ENCODE peak calls at places on chromosomes 13 and 19, in ten cellular contexts. Z is cardiac muscle cell, N is IMR-90, J is heart right ventricle, E is Caco-2, C is adipocyte, G is mesendoderm, O is BE2C, A is PC-3, R is left ventricle myocardium inferior. Q is an unnamed sample. For H3K4me1 and H3K36me3, the result is how much of the 10 kb centered on the place peaks cover.

GRCh38 chr19:40862333-40862732 is 12.1 kb upstream of the CYP2A6 start:
- DNase-seq in Z (no peak), N (no peak), J (no peak), E (no peak), C (peak), G (no peak), O (no peak), A (no peak), R (no peak), Q (no peak)

GRCh38 chr13:100588350-100589177 is at the start of gene GGACT:
- DNase-seq in Z (peak), N (peak), J (peak), E (peak), C (peak), G (peak), O (peak), A (peak), R (peak), Q (peak)

GRCh38 chr13:60745343-60745742 is 348.3 kb downstream of the TDRD3 start:
- DNase-seq in Z (no peak), N (no peak), J (no peak), E (no peak), C (no peak), G (peak), O (no peak), A (no peak), R (no peak), Q (peak)

GRCh38 chr19:17125052-17125727 is 49.6 kb downstream of the MYO9B start:
- DNase-seq in Z (peak), N (peak), J (no peak), E (no peak), C (peak), G (no peak), O (no peak), A (no peak), R (no peak), Q (no peak)

GRCh38 chr13:19088416-19088815 is 93.2 kb downstream of the TUBA3C start:
- DNase-seq in Z (no peak), N (no peak), J (no peak), E (no peak), C (no peak), G (no peak), O (no peak), A (no peak), R (no peak), Q (no peak)

GRCh38 chr13:99981115-99982020 is at the start of gene ZIC2:
- DNase-seq in Z (peak), N (no peak), J (no peak), E (peak), C (peak), G (peak), O (peak), A (peak), R (no peak), Q (peak)

GRCh38 chr13:72004975-72005374 is 138.0 kb upstream of the DACH1 start:
- DNase-seq in Z (peak), N (no peak), J (no peak), E (no peak), C (peak), G (no peak), O (no peak), A (peak), R (no peak), Q (no peak)

GRCh38 chr13:32135655-32136054 is 104.1 kb downstream of the FRY start:
- DNase-seq in Z (no peak), N (peak), J (no peak), E (no peak), C (peak), G (no peak), O (no peak), A (peak), R (no peak), Q (no peak)

GRCh38 chr13:105814902-105815250 is 720.6 kb downstream of the EFNB2 start:
- DNase-seq in Z (no peak), N (no peak), J (no peak), E (no peak), C (no peak), G (peak), O (no peak), A (no peak), R (no peak), Q (no peak)

GRCh38 chr13:39577833-39578232 is 25.2 kb downstream of the LHFPL6 start:
- DNase-seq in Z (no peak), N (no peak), J (no peak), E (no peak), C (no peak), G (no peak), O (peak), A (no peak), R (no peak), Q (no peak)

DNA sequence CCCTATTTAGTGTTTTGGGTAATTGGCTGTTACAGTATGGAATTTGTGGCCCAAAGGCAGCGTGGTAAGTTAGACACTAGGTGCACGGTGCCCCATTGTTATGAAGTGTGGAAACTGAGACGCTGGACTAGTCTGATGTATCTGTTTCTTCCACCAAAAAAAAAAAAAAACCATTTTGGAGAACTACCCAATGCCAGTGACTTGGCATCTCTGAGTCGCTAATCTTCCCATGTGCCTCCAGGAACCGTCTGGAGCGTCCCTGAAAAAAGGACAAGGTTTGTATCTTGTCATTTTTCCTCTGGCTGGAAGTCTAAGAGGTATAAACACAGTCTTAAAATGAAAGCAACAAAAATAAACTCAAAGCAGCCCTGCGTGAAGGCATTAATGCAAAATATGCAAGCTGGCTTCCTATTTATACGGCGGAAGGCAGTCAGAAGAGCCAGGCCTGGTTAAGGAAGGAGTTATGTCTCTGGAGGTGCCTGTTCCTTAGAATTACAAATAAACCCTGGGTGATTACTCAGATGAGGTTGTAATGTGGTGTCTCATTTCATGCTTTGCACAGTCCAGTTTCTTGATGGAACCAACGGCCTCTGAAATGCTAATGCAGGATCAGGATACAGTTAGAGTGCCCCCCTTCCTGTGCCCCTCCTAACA is 20.2 kb downstream of the ACTN4 start:
- DNase-seq in Z (no peak), N (peak), J (no peak), E (no peak), C (peak), G (no peak), O (no peak), A (peak), R (no peak), Q (no peak)
- H3K4me1 ChIP-seq in Z (half or more), N (half or more), J (half or more), E (half or more), C (under half), G (half or more), O (under half), A (half or more), R (half or more), Q (under half)

GRCh38 chr13:97515643-97516042 is 81.7 kb downstream of the RAP2A start:
- DNase-seq in Z (no peak), N (no peak), J (no peak), E (no peak), C (no peak), G (no peak), O (no peak), A (no peak), R (no peak), Q (no peak)

GRCh38 chr13:97512732-97513131 is 78.8 kb downstream of the RAP2A start:
- DNase-seq in Z (no peak), N (no peak), J (no peak), E (no peak), C (no peak), G (peak), O (peak), A (no peak), R (no peak), Q (no peak)
- H3K4me3 ChIP-seq in Z (no peak), N (no peak), J (no peak), E (no peak), C (no peak), G (no peak), O (no peak), A (no peak), R (no peak), Q (no peak)

GRCh38 chr19:5711713-5712161 is 8.2 kb downstream of the LONP1 start:
- DNase-seq in Z (no peak), N (no peak), J (no peak), E (no peak), C (no peak), G (no peak), O (no peak), A (no peak), R (no peak), Q (no peak)
- H3K36me3 ChIP-seq in Z (under half), N (half or more), J (half or more), E (under half), C (half or more), G (under half), O (half or more), A (half or more), R (half or more), Q (half or more)

DNA sequence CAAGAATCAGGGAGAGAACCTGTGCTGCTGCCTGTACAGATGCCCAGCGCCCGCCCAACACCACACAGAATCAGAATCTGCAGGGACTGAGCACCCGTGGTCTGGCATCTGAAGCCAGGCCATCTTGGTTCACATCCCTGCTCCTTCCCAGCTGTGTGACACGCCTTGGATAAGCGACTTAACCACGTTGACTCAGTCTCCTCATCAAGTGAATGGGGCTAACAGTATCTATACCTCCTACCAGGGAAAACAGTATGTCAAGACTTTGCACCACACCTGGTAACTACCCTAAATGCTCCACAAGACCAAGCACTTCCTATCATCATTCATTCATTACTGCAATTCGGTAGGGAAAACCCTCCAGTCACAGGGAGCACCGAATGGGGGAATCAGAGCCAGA is 1.2 kb downstream of the RANBP3 start:
- DNase-seq in Z (no peak), N (no peak), J (no peak), E (no peak), C (no peak), G (no peak), O (no peak), A (no peak), R (no peak), Q (no peak)
- H3K4me1 ChIP-seq in Z (under half), N (under half), J (half or more), E (under half), C (under half), G (under half), O (under half), A (under half), R (half or more), Q (under half)